ENCODE peak calls at places on chromosomes 5 and 9, in nine cellular contexts. I is NCI-H524 treated with DMSO at 0.1 percent for 48 hours; G is naive thymus-derived CD4-positive, alpha-beta T cell; T is left ventricle myocardium inferior; Y is effector memory CD4-positive, alpha-beta T cell; U is GM12891; Z is NCI-H187 treated with DMSO at 0.1 percent for 48 hours; V is foreskin fibroblast; S is pulmonary artery endothelial cell. P is an unnamed sample.

GRCh38 chr9:13865869-13866268 is 448.1 kb downstream of the NFIB start:
- DNase-seq in S (no peak), Y (no peak), V (peak), T (no peak), I (no peak), G (no peak), Z (no peak), U (no peak), P (no peak)

GRCh38 chr5:1442222-1443144 is 2.8 kb downstream of the SLC6A3 start:
- DNase-seq in V (no peak), I (no peak), Z (no peak), Y (no peak), G (no peak), S (no peak), U (no peak), T (no peak), P (no peak)

GRCh38 chr5:125408582-125409069 is 662.2 kb upstream of the ZNF608 start:
- DNase-seq in S (no peak), I (no peak), G (no peak), Z (no peak), Y (no peak), V (peak), T (no peak), U (no peak), P (no peak)

GRCh38 chr9:4796988-4797956 is 4.5 kb downstream of the RCL1 start:
- DNase-seq in Y (no peak), U (no peak), T (no peak), V (peak), G (no peak), I (no peak), Z (no peak), S (no peak), P (no peak)

GRCh38 chr5:113147537-113147936 is 170.9 kb downstream of the DCP2 start:
- DNase-seq in Y (no peak), S (no peak), Z (no peak), V (no peak), G (no peak), T (no peak), U (no peak), I (no peak), P (no peak)

GRCh38 chr9:133942206-133942975 is 49.7 kb downstream of the VAV2 start:
- DNase-seq in G (no peak), I (no peak), V (peak), S (no peak), Z (no peak), T (peak), Y (no peak), U (no peak), P (no peak)

GRCh38 chr5:149419532-149420485 is 40.7 kb upstream of the IL17B start:
- DNase-seq in T (peak), Y (no peak), V (no peak), S (no peak), U (no peak), I (no peak), Z (no peak), G (no peak), P (no peak)

GRCh38 chr9:99303177-99303576 is 81.1 kb downstream of the SEC61B start:
- DNase-seq in I (no peak), U (no peak), Y (no peak), T (no peak), S (no peak), V (no peak), Z (no peak), G (no peak), P (no peak)

GRCh38 chr5:59790399-59791130 is 103.0 kb downstream of the PDE4D start:
- DNase-seq in T (no peak), V (peak), S (peak), G (peak), Z (no peak), Y (no peak), U (no peak), I (no peak), P (peak)

GRCh38 chr5:54551906-54552305 is 34.3 kb downstream of the SNX18 start:
- DNase-seq in V (no peak), U (no peak), T (no peak), G (no peak), Y (no peak), Z (no peak), S (no peak), I (no peak), P (no peak)

GRCh38 chr5:1133510-1134255 is 21.8 kb upstream of the SLC12A7 start:
- DNase-seq in T (no peak), V (no peak), S (no peak), G (no peak), Y (no peak), U (no peak), I (no peak), Z (no peak), P (no peak)

GRCh38 chr5:75482482-75482881 is 28.9 kb downstream of the CERT1 start:
- DNase-seq in S (no peak), I (no peak), G (no peak), U (no peak), Z (no peak), T (no peak), Y (no peak), V (no peak), P (no peak)

GRCh38 chr9:113668057-113668456 is 204.5 kb downstream of the RGS3 start:
- DNase-seq in S (no peak), T (no peak), Y (no peak), Z (no peak), V (peak), G (no peak), I (no peak), U (no peak), P (no peak)

GRCh38 chr5:59367791-59368394 is 525.6 kb downstream of the PDE4D start:
- DNase-seq in T (peak), Z (no peak), Y (no peak), G (peak), I (no peak), S (peak), U (no peak), V (peak), P (no peak)

GRCh38 chr9:93656426-93657222 is 80.2 kb downstream of the PHF2 start:
- DNase-seq in U (no peak), V (no peak), G (no peak), Y (no peak), I (no peak), T (peak), Z (no peak), S (no peak), P (no peak)

P was measured in CD4-positive, CD25-positive, alpha-beta regulatory T cell.